ENCODE peak calls at places on chromosomes 7 and 10, in eight cellular contexts. W, F, Q, B, Z, D, R and M are unnamed samples.

GRCh38 chr10:16105082-16105481 is 244.8 kb upstream of the MINDY3 start:
- DNase-seq in W (no peak), F (no peak), Q (no peak), B (no peak), Z (no peak), D (no peak), R (no peak), M (no peak)

GRCh38 chr7:105399043-105399725 is 10.5 kb upstream of the SRPK2 start:
- DNase-seq in W (peak; percentile 33), F (no peak), Q (peak; percentile 59), B (no peak), Z (no peak), D (no peak), R (no peak), M (no peak)

GRCh38 chr10:79066460-79067240 is 2.1 kb upstream of the ZMIZ1 start:
- DNase-seq in W (peak; percentile 58), F (peak; percentile 20), Q (peak; percentile 51), B (no peak), Z (no peak), D (no peak), R (no peak), M (peak; percentile 75)

GRCh38 chr10:77120012-77120411 is 517.6 kb downstream of the KCNMA1 start:
- DNase-seq in W (no peak), F (no peak), Q (no peak), B (no peak), Z (no peak), D (no peak), R (no peak), M (no peak)

GRCh38 chr10:132636358-132636757 is 98.8 kb downstream of the INPP5A start:
- DNase-seq in W (peak; percentile 32), F (no peak), Q (no peak), B (no peak), Z (no peak), D (no peak), R (peak; percentile 27), M (no peak)

GRCh38 chr7:94907420-94908203 is at the start of gene PPP1R9A:
- DNase-seq in W (no peak), F (peak; percentile 51), Q (peak; percentile 17), B (no peak), Z (peak; percentile 66), D (no peak), R (peak; percentile 62), M (peak; percentile 24)

GRCh38 chr10:103139803-103140202 is 53.3 kb downstream of the NT5C2 start:
- DNase-seq in W (peak; percentile 22), F (no peak), Q (no peak), B (no peak), Z (no peak), D (no peak), R (no peak), M (no peak)

GRCh38 chr10:33155720-33156638 is 178.5 kb downstream of the NRP1 start:
- DNase-seq in W (peak; percentile 23), F (no peak), Q (peak; percentile 87), B (no peak), Z (no peak), D (no peak), R (no peak), M (peak; percentile 36)

GRCh38 chr10:65670087-65670486 is 1255.7 kb upstream of the LRRTM3 start:
- DNase-seq in W (no peak), F (no peak), Q (peak; percentile 42), B (no peak), Z (no peak), D (no peak), R (no peak), M (no peak)

GRCh38 chr10:14971867-14972448 is 12.8 kb downstream of the MEIG1 start:
- DNase-seq in W (peak; percentile 46), F (peak; percentile 26), Q (no peak), B (no peak), Z (peak; percentile 50), D (no peak), R (no peak), M (no peak)

GRCh38 chr7:138564365-138564764 is 104.3 kb downstream of the TRIM24 start:
- DNase-seq in W (peak; percentile 75), F (no peak), Q (no peak), B (no peak), Z (peak; percentile 31), D (no peak), R (peak; percentile 60), M (no peak)

GRCh38 chr7:94509264-94509878 is at the start of gene CASD1:
- DNase-seq in W (peak; percentile 75), F (peak; percentile 46), Q (peak; percentile 26), B (no peak), Z (peak; percentile 72), D (no peak), R (peak; percentile 77), M (peak; percentile 82)

GRCh38 chr7:106693659-106694353 is 32.8 kb upstream of the CCDC71L start:
- DNase-seq in W (peak; percentile 24), F (no peak), Q (no peak), B (no peak), Z (no peak), D (no peak), R (no peak), M (no peak)

GRCh38 chr7:64113981-64114380 is 68.7 kb downstream of the ZNF727 start:
- DNase-seq in W (no peak), F (no peak), Q (no peak), B (no peak), Z (no peak), D (no peak), R (no peak), M (no peak)

GRCh38 chr10:12042409-12042796 is 206 bp downstream of the UPF2 start:
- DNase-seq in W (peak; percentile 42), F (no peak), Q (no peak), B (no peak), Z (no peak), D (no peak), R (no peak), M (peak; percentile 49)

GRCh38 chr10:12048547-12048946 is 5.9 kb upstream of the UPF2 start:
- DNase-seq in W (no peak), F (no peak), Q (no peak), B (peak; percentile 69), Z (no peak), D (no peak), R (no peak), M (peak; percentile 57)

GRCh38 chr10:12045610-12046009 is 3.0 kb upstream of the UPF2 start:
- DNase-seq in W (no peak), F (no peak), Q (no peak), B (no peak), Z (no peak), D (no peak), R (no peak), M (no peak)

GRCh38 chr10:12041766-12042408 is 722 bp downstream of the UPF2 start:
- DNase-seq in W (peak; percentile 44), F (no peak), Q (peak; percentile 19), B (no peak), Z (peak; percentile 38), D (no peak), R (peak; percentile 69), M (peak; percentile 28)

GRCh38 chr10:12042797-12043651 is at the start of gene UPF2:
- DNase-seq in W (peak; percentile 97), F (peak; percentile 96), Q (peak; percentile 99), B (peak; percentile 96), Z (peak; percentile 99), D (peak; percentile 92), R (peak; percentile 98), M (peak; percentile 98)
- TF ChIP-seq CTCF in W (no peak), F (no peak), Q (no peak), B (no peak), Z (peak; percentile 33), D (no peak), R (no peak), M (no peak)

DNA sequence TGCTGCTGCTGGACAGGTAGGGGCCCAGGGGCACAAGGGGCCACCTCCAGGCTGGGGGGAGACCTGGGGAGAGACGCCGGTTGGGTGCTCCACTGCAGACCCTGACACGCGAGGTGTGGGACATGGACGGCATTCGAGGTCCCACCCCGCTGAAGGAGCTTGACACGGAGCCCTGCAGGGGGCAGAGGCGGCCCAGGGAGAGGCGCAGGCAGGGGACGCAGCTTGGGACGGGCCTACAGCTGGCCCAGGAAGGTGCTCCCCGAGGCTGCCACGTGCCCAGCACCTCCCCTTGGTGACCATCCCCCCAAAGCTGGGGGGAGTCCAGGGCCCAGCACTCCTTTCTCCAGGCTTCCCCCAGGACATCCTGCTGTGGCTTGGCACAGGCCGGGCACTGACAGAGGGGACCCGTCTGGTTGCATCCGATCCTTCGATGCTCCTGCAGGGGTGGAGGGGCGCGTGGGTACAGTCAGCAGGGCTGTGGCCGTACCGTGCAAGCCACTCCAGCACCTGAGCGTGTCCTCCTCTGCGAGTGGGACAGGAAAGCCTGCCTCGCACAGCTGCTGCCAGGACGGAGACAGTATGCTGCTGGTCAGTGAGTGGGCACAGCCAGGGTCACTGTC is 174.4 kb downstream of the ELFN1 start:
- DNase-seq in W (peak; percentile 52), F (no peak), Q (no peak), B (no peak), Z (peak; percentile 6), D (no peak), R (peak; percentile 52), M (no peak)
- TF ChIP-seq CTCF in W (peak; percentile 5), F (no peak), Q (no peak), B (no peak), Z (no peak), D (no peak), R (no peak), M (peak; percentile 13)

GRCh38 chr7:129161524-129161923 is 17.0 kb downstream of the TSPAN33 start:
- DNase-seq in W (no peak), F (no peak), Q (no peak), B (no peak), Z (no peak), D (no peak), R (no peak), M (no peak)

GRCh38 chr7:129163875-129164544 is 19.5 kb downstream of the TSPAN33 start:
- DNase-seq in W (peak; percentile 70), F (no peak), Q (peak; percentile 83), B (no peak), Z (no peak), D (no peak), R (no peak), M (no peak)

GRCh38 chr7:129159539-129159938 is 15.0 kb downstream of the TSPAN33 start:
- DNase-seq in W (no peak), F (no peak), Q (no peak), B (no peak), Z (no peak), D (no peak), R (no peak), M (no peak)

GRCh38 chr7:129160161-129160911 is 15.8 kb downstream of the TSPAN33 start:
- DNase-seq in W (peak; percentile 37), F (no peak), Q (no peak), B (no peak), Z (no peak), D (no peak), R (no peak), M (no peak)

DNA sequence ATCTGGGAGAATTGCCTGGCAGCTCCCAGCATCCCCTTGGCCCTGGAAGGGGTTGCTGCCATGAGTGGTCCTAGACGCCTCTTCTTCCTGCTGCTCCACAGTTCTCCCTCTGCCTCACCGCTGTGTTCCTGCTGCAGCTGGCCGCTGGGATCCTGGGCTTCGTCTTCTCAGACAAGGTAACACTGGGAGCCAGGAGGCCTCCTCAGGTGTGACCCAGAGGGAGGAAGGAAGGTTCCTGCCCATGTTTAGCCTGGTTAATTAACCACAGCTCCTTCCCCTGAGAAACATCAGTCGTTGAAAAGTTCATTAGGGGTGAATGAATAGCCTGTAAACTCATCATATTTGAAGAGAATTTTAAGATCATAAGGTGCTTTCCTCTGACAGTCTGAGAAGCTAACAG is 18.2 kb downstream of the TSPAN33 start:
- DNase-seq in W (no peak), F (no peak), Q (no peak), B (no peak), Z (no peak), D (no peak), R (no peak), M (no peak)
- TF ChIP-seq CTCF in W (no peak), F (no peak), Q (no peak), B (no peak), Z (no peak), D (no peak), R (no peak), M (no peak)

GRCh38 chr7:73811760-73812168 is 19.0 kb upstream of the CLDN4 start:
- DNase-seq in W (peak; percentile 71), F (peak; percentile 59), Q (peak; percentile 53), B (no peak), Z (peak; percentile 80), D (no peak), R (peak; percentile 81), M (peak; percentile 76)
- TF ChIP-seq CTCF in W (peak; percentile 94), F (peak; percentile 79), Q (peak; percentile 71), B (peak; percentile 83), Z (peak; percentile 78), D (peak; percentile 82), R (peak; percentile 76), M (peak; percentile 73)